ENCODE peak calls at places on chromosomes 13 and 19, in six cellular contexts. N, Q, I, D, B and V are unnamed samples.

GRCh38 chr19:32580353-32580900 is 563 bp upstream of the PDCD5 start:
- DNase-seq in B (no peak), N (no peak), Q (no peak), I (peak; percentile 4), D (no peak), V (no peak)

GRCh38 chr13:98484289-98485219 is 92.4 kb downstream of the STK24 start:
- DNase-seq in B (peak; percentile 55), Q (peak; percentile 96), D (peak; percentile 95), N (peak; percentile 89), I (no peak), V (peak; percentile 100)

GRCh38 chr19:39080431-39080830 is 3.7 kb upstream of the ACP7 start:
- DNase-seq in D (no peak), Q (no peak), B (no peak), N (no peak), I (no peak), V (no peak)

GRCh38 chr13:76764429-76764828 is 121.8 kb downstream of the KCTD12 start:
- DNase-seq in Q (no peak), D (peak; percentile 10), N (no peak), I (no peak), B (no peak), V (no peak)

GRCh38 chr13:52165410-52165809 is 6.0 kb upstream of the NEK3 start:
- DNase-seq in B (no peak), I (no peak), N (no peak), D (no peak), Q (no peak), V (no peak)

GRCh38 chr19:30857388-30857787 is 485.2 kb downstream of the ZNF536 start:
- DNase-seq in I (no peak), D (no peak), Q (no peak), N (no peak), B (no peak), V (no peak)

GRCh38 chr19:7371001-7371400 is 22.3 kb downstream of the ARHGEF18 start:
- DNase-seq in N (no peak), I (no peak), D (no peak), B (no peak), Q (no peak), V (peak; percentile 21)

GRCh38 chr19:37977391-37977790 is 70.4 kb downstream of the SIPA1L3 start:
- DNase-seq in D (no peak), B (no peak), I (peak; percentile 25), N (no peak), Q (no peak), V (no peak)

GRCh38 chr13:29991343-29991742 is 140.9 kb upstream of the UBL3 start:
- DNase-seq in N (no peak), I (no peak), Q (peak; percentile 61), B (no peak), D (peak; percentile 95), V (peak; percentile 40)

GRCh38 chr13:73338389-73338788 is 279.6 kb downstream of the KLF5 start:
- DNase-seq in I (no peak), Q (no peak), D (no peak), N (no peak), B (no peak), V (no peak)

GRCh38 chr13:48412881-48413351 is at the start of gene LPAR6:
- DNase-seq in N (peak; percentile 74), D (peak; percentile 73), B (no peak), I (no peak), Q (no peak), V (no peak)

GRCh38 chr19:16254851-16255408 is 57.2 kb downstream of the AP1M1 start:
- DNase-seq in Q (no peak), I (no peak), N (no peak), B (no peak), D (no peak), V (no peak)

GRCh38 chr19:29785955-29786589 is 25.7 kb upstream of the CCNE1 start:
- DNase-seq in N (no peak), Q (no peak), B (no peak), I (peak; percentile 11), D (no peak), V (no peak)

GRCh38 chr13:68440874-68441273 is 1210.7 kb upstream of the PCDH9 start:
- DNase-seq in I (no peak), D (no peak), B (no peak), N (no peak), Q (no peak), V (no peak)

DNA sequence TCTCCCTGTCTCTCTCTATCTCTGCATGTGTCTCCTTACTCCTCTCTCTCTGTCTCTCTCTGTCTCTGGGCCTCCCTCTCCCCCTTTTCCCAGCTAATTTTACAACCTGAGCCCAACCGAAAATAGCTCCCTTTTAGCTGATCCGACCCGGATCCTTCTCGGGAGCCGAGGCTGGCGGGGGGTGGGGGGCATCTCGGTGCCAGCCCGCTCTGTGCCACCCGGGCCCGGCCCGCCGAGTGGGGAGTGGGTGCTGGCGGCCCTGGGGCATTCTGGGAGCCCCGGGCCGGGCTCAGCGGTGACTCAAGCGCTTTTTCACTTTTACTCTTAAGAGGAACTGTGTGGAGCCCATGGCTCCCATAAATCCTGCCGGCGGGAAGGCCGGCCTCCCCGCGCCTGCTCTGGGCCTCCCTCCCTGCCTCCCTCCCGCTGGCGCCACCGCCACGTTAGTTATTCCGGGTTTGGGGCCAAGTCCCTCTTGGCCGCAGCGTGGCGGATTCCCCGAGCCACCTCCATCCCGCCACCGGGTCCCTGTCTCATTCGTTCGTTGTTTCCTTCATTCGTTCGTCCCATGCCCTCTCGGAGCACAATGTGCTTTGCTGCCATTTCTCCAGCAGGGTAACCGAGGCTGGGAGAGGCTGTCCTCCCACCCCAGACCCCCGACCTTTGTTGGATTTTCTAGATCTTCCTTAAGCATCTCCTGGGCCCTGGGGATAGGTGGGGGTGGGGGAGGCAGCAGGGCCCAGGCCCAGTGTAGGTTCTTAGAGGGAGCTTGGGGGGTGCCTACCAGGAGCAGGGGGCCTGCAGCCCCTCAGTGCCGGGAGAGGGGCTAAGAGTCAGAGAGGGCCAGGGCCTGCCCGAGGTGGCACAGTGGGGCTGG is 3.2 kb downstream of the NFIC start:
- DNase-seq in B (no peak), Q (no peak), N (peak; percentile 72), I (no peak), D (peak; percentile 63), V (no peak)
- TF ChIP-seq CTCF in B (no peak), Q (no peak), N (no peak), I (no peak), D (no peak), V (no peak)

DNA sequence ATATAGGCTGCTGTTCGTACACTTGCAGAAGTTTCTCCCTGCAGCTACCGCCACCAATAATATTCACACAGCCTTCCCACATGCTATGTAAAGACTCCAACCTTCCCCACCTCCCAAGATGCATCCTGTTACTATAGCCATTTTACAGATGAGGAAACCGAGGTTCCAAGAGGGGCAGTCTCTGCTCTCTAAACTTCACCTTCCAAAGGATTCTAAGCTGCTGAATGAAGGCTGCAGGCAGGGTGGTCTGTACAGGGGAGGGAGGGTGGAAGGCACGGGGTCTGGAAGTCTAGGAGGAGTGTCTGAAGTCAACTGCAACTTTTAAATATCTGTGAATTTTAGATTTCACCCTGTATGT is 1.9 kb upstream of the NFIC start:
- DNase-seq in N (no peak), Q (no peak), D (no peak), I (no peak), B (no peak), V (no peak)
- H3K4me1 ChIP-seq in N (peaks cover 25% of the 10 kb centered on the region), Q (peaks cover 46% of the 10 kb centered on the region), D (peaks cover 23% of the 10 kb centered on the region), I (peaks cover 9% of the 10 kb centered on the region), B (peaks cover 38% of the 10 kb centered on the region), V (peaks cover 4% of the 10 kb centered on the region)

DNA sequence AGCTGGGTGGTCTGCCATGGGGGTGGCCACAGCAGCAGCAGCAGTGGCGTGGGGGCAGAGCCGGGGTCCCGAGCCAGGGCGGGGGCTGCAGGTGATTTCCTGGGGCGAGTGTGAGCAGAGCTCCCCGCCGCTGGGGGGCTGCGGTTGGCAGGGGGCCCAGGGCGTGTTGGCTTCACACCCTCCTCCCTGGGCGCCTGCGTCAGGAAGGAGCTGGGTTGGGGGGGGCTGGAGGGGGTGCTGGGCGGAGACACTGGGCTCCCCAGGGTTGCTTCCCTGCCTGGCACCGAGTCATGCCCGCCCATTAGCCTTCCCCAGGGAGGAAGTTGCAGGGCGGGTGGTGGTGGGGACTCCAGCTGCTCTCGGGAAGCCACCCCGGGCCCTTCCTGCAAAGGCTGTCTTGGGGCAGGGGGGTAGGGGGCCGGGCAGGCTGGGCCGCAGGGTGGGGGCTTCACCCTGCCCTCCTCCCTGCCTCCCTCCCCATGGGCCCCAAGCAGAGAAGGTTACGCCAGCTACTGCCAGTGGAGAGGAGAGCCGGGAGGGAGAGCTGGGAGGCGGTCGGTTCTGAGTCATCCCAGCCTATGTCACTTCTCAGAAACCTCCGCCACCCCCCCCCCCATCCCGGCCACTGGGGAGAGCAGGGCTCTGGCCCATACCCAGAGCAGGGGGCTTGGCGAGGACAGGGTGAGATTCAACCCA is 4.6 kb downstream of the MIDN start:
- DNase-seq in I (peak; percentile 76), D (peak; percentile 97), Q (no peak), B (peak; percentile 80), N (peak; percentile 91), V (peak; percentile 88)
- TF ChIP-seq CTCF in I (peak; percentile 42), D (peak; percentile 24), Q (no peak), B (no peak), N (peak; percentile 18), V (no peak)

DNA sequence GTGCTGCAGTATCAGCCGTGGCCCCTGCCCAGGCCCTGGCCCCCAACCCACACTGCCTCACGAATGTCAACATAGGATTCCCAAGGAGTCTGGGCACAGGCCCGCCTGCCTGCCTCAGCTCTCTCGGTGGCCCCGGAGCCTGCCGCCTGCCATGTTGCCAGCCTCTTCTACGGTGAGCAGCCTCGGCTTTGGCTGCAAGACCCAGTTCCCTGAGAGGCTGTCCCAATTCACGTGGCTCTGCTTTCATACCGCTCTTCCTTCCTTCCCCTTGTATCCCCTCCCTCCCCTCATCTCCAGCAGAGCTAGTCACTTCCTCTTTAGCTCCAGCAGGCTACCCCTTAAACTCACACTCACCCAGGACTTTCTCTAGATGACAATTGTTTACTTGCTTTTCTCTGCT is 42.7 kb downstream of the SERP2 start:
- DNase-seq in D (no peak), N (no peak), I (no peak), Q (no peak), B (no peak), V (no peak)
- H3K4me1 ChIP-seq in D (peaks cover 7% of the 10 kb centered on the region), N (no peaks in the 10 kb centered on the region), I (peaks cover 12% of the 10 kb centered on the region), Q (no peaks in the 10 kb centered on the region), B (no peaks in the 10 kb centered on the region), V (no peaks in the 10 kb centered on the region)

GRCh38 chr19:42431486-42431885 is 4.3 kb upstream of the LIPE start:
- DNase-seq in B (no peak), N (no peak), D (no peak), Q (no peak), I (no peak), V (no peak)

GRCh38 chr19:42436006-42436405 is 6.7 kb downstream of the CXCL17 start:
- DNase-seq in B (no peak), I (no peak), D (no peak), N (no peak), Q (no peak), V (no peak)

GRCh38 chr19:42435316-42435715 is 7.4 kb downstream of the CXCL17 start:
- DNase-seq in N (no peak), Q (no peak), D (no peak), I (no peak), B (no peak), V (no peak)

GRCh38 chr19:42428676-42429075 is 1.5 kb upstream of the LIPE start:
- DNase-seq in Q (no peak), N (no peak), I (no peak), B (no peak), D (no peak), V (no peak)

GRCh38 chr19:42433503-42434260 is 6.5 kb upstream of the LIPE start:
- DNase-seq in D (peak; percentile 14), Q (no peak), I (peak; percentile 74), N (no peak), B (peak; percentile 66), V (peak; percentile 55)
- TF ChIP-seq CTCF in D (peak; percentile 60), Q (peak; percentile 86), I (peak; percentile 95), N (peak; percentile 25), B (peak; percentile 62), V (peak; percentile 78)

GRCh38 chr19:46716672-46717033 is 261 bp downstream of the PRKD2 start:
- DNase-seq in I (no peak), Q (no peak), D (no peak), B (no peak), N (no peak), V (no peak)
- H3K4me1 ChIP-seq in I (peaks cover 61% of the 10 kb centered on the region), Q (peaks cover 17% of the 10 kb centered on the region), D (peaks cover 7% of the 10 kb centered on the region), B (peaks cover 37% of the 10 kb centered on the region), N (no peaks in the 10 kb centered on the region), V (peaks cover 27% of the 10 kb centered on the region)